ENCODE peak calls at places on chromosome 10, in eight cellular contexts. Z is AG10803, H is GM12865, E is GM12878, T is fibroblast of the aortic adventitia, B is PC-9, N is brain microvascular endothelial cell, V is fibroblast of villous mesenchyme. W is an unnamed sample.

GRCh38 chr10:120456143-120456625 is 843 bp upstream of the PLPP4 start:
- DNase-seq in Z (no peak), H (no peak), E (no peak), T (no peak), B (no peak), N (no peak), V (no peak), W (no peak)

GRCh38 chr10:77844713-77845454 is 81.7 kb downstream of the DLG5 start:
- DNase-seq in Z (peak), H (no peak), E (no peak), T (peak), B (peak), N (peak), V (peak), W (peak)

GRCh38 chr10:84267503-84268126 is 22.8 kb downstream of the RGR start:
- DNase-seq in Z (peak), H (peak), E (no peak), T (peak), B (peak), N (peak), V (peak), W (peak)

GRCh38 chr10:13272164-13272571 is 27.7 kb downstream of the PHYH start:
- DNase-seq in Z (peak), H (peak), E (no peak), T (peak), B (no peak), N (no peak), V (peak), W (peak)

GRCh38 chr10:77230194-77230593 is 407.4 kb downstream of the KCNMA1 start:
- DNase-seq in Z (peak), H (no peak), E (no peak), T (peak), B (no peak), N (no peak), V (no peak), W (peak)

GRCh38 chr10:30747633-30748032 is 118.1 kb upstream of the LYZL2 start:
- DNase-seq in Z (peak), H (peak), E (peak), T (peak), B (no peak), N (peak), V (peak), W (no peak)

GRCh38 chr10:29627201-29628105 is 7.3 kb downstream of the SVIL start:
- DNase-seq in Z (peak), H (no peak), E (no peak), T (peak), B (no peak), N (peak), V (peak), W (peak)

GRCh38 chr10:73873843-73874215 is 526 bp downstream of the CAMK2G start:
- DNase-seq in Z (no peak), H (peak), E (no peak), T (no peak), B (no peak), N (no peak), V (no peak), W (no peak)

GRCh38 chr10:11153766-11154165 is 136.1 kb downstream of the CELF2 start:
- DNase-seq in Z (no peak), H (no peak), E (no peak), T (no peak), B (no peak), N (no peak), V (no peak), W (no peak)

GRCh38 chr10:113960617-113961260 is 82.9 kb upstream of the ADRB1 start:
- DNase-seq in Z (no peak), H (peak), E (no peak), T (no peak), B (peak), N (no peak), V (no peak), W (no peak)

GRCh38 chr10:60666221-60666620 is 112.1 kb upstream of the CDK1 start:
- DNase-seq in Z (peak), H (no peak), E (no peak), T (peak), B (no peak), N (no peak), V (peak), W (peak)

GRCh38 chr10:91313-91712 is 42.2 kb upstream of the TUBB8 start:
- DNase-seq in Z (no peak), H (no peak), E (no peak), T (no peak), B (no peak), N (no peak), V (no peak), W (no peak)

GRCh38 chr10:48468130-48468790 is 136.6 kb downstream of the ARHGAP22 start:
- DNase-seq in Z (no peak), H (no peak), E (no peak), T (no peak), B (no peak), N (no peak), V (no peak), W (no peak)

GRCh38 chr10:35728341-35728740 is 86.2 kb upstream of the FZD8 start:
- DNase-seq in Z (no peak), H (no peak), E (no peak), T (no peak), B (no peak), N (no peak), V (no peak), W (no peak)

GRCh38 chr10:59557642-59558041 is 152.0 kb downstream of the SLC16A9 start:
- DNase-seq in Z (no peak), H (no peak), E (no peak), T (no peak), B (no peak), N (no peak), V (no peak), W (peak)

GRCh38 chr10:18136056-18136916 is 3.9 kb upstream of the CACNB2 start:
- DNase-seq in Z (peak), H (no peak), E (no peak), T (no peak), B (no peak), N (no peak), V (no peak), W (no peak)

GRCh38 chr10:10792681-10793080 is 225.0 kb upstream of the CELF2 start:
- DNase-seq in Z (peak), H (no peak), E (no peak), T (peak), B (peak), N (peak), V (peak), W (peak)

GRCh38 chr10:83274088-83274487 is 865.2 kb upstream of the GHITM start:
- DNase-seq in Z (peak), H (no peak), E (no peak), T (no peak), B (no peak), N (no peak), V (no peak), W (no peak)

GRCh38 chr10:7519351-7519750 is 108.5 kb upstream of the SFMBT2 start:
- DNase-seq in Z (no peak), H (no peak), E (no peak), T (no peak), B (no peak), N (no peak), V (no peak), W (no peak)

GRCh38 chr10:113520606-113521481 is 32.0 kb upstream of the HABP2 start:
- DNase-seq in Z (peak), H (peak), E (no peak), T (peak), B (peak), N (peak), V (peak), W (peak)

GRCh38 chr10:121753726-121754476 is 155.7 kb upstream of the FGFR2 start:
- DNase-seq in Z (peak), H (peak), E (peak), T (peak), B (no peak), N (peak), V (peak), W (peak)

GRCh38 chr10:77590344-77591237 is 47.0 kb downstream of the KCNMA1 start:
- DNase-seq in Z (no peak), H (no peak), E (no peak), T (no peak), B (no peak), N (no peak), V (no peak), W (no peak)

GRCh38 chr10:3848005-3848767 is 63.2 kb upstream of the KLF6 start:
- DNase-seq in Z (peak), H (no peak), E (no peak), T (peak), B (no peak), N (no peak), V (no peak), W (peak)
- H3K4me3 ChIP-seq in Z (no peak), H (no peak), E (no peak), T (no peak), B (no peak), N (no peak), V (no peak), W (no peak)

DNA sequence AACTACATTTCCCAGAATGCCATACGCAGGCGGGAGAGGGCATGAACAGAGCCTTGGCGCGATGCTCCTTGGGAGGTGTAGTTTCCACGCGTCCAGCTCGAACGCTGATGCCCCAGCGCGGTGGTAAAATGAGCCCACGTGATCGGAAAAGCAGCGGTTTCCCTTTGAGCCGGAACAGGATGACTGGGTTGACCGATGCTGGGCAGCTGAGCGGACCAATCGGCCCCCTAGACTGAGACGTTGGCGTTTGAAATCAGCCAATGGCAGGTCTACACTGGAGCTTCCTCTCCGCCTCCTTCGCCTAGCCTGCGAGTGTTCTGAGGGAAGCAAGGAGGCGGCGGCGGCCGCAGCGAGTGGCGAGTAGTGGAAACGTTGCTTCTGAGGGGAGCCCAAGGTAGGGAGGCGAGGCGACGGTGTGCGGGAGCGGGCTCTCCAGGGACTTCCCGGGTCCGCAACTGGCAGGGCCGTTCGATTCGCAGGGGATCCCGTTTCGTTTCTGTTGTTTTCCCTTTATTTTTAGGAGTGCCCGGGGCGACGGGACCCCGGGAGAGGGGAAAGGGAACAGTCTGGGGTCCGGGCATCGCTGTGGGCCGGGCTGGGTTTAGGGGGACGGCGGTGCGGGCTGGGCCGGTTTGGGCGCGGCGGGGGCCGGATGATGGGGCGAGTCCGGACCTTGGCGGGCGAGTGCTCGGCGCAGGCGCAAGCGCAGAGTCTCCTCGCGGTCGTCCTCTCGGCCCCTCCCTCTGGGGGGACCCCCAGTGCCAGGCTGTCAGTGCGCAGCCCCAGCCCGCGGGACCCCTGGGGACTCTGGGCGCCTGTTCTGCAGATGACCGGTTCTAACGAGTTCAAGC is at the start of gene BUB3:
- DNase-seq in Z (peak), H (peak), E (peak), T (peak), B (peak), N (peak), V (peak), W (peak)
- TF ChIP-seq CTCF in Z (peak), H (no peak), E (no peak), T (peak), B (no peak), N (peak), V (peak), W (peak)

DNA sequence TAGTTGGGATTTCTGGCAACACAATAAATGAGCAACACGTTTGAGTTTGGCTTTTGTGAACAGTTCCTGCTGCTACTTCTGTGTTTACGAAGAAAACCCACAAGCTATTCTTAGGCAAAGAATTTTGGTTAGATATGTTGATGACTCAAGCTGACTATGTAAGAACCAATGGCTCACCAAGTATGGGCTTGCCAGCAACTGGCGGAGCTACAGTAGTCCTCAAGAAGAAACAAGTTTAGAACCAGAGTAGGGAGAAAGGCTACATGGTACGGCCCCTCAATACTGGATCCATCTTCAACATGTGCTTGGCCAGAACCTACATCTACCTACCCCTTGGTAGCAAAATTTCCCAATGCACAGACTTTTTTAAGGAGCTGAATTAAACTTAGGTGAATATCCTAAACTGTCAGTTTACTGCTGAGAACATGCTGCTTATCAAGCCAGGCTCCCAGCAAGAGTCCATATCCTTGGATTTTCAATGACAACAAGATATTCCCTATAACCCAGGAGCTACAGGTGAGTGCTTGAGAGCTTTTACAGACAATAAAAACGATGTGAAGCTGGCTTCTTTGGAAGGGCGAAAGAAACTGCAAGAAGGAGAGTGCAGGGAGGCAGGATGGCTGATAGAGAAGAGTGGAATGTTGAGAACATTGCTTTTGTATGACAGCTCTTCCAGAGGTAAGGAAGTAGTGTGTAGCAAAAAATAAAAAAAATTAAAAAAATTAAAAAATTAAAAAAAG is 74.3 kb upstream of the ASAH2 start:
- DNase-seq in Z (peak), H (peak), E (no peak), T (peak), B (peak), N (peak), V (peak), W (peak)
- H3K4me3 ChIP-seq in Z (peak), H (no peak), E (no peak), T (peak), B (no peak), N (no peak), V (no peak), W (no peak)

DNA sequence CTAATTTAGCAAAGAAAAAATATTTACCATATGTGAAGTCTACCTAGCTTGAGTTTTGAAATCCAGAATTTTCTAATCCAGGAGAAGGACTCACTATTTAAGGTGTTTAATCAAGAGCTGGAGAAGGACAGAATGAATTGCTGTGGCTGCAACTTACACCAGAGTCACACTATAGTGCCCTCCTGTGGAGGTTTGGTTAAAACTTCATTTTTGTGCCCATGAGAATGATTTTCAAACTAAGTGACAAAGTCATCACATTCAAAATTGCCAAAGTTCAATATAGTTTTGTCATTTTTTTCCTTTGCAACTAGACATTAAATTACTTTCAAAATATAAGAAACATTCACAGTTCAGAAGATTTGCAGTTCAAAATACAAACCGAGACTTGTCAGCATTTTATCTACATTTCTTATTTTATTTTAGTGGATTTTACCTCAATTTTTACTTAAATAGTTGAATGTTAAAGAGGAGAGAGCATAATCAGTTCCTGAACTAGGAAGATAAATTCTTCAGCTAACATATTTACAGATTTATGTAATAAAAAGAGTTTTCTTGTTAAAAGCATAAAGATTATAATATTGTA is 70.7 kb downstream of the CABCOCO1 start:
- DNase-seq in Z (peak), H (peak), E (no peak), T (peak), B (peak), N (peak), V (peak), W (peak)
- TF ChIP-seq CTCF in Z (peak), H (peak), E (peak), T (peak), B (peak), N (peak), V (peak), W (peak)

GRCh38 chr10:79610601-79611191 is at the start of gene SFTPA1:
- DNase-seq in Z (no peak), H (no peak), E (no peak), T (no peak), B (no peak), N (no peak), V (no peak), W (no peak)
- H3K4me3 ChIP-seq in Z (no peak), H (no peak), E (no peak), T (no peak), B (no peak), N (no peak), V (no peak), W (no peak)

GRCh38 chr10:22071332-22071731 is 67.8 kb upstream of the DNAJC1 start:
- DNase-seq in Z (no peak), H (no peak), E (no peak), T (no peak), B (no peak), N (no peak), V (no peak), W (no peak)
- TF ChIP-seq CTCF in Z (no peak), H (no peak), E (no peak), T (no peak), B (no peak), N (no peak), V (no peak), W (no peak)

GRCh38 chr10:71257292-71257997 is 45.1 kb downstream of the UNC5B start:
- DNase-seq in Z (no peak), H (no peak), E (no peak), T (no peak), B (no peak), N (no peak), V (no peak), W (no peak)
- H3K4me3 ChIP-seq in Z (no peak), H (no peak), E (no peak), T (no peak), B (no peak), N (no peak), V (no peak), W (no peak)

DNA sequence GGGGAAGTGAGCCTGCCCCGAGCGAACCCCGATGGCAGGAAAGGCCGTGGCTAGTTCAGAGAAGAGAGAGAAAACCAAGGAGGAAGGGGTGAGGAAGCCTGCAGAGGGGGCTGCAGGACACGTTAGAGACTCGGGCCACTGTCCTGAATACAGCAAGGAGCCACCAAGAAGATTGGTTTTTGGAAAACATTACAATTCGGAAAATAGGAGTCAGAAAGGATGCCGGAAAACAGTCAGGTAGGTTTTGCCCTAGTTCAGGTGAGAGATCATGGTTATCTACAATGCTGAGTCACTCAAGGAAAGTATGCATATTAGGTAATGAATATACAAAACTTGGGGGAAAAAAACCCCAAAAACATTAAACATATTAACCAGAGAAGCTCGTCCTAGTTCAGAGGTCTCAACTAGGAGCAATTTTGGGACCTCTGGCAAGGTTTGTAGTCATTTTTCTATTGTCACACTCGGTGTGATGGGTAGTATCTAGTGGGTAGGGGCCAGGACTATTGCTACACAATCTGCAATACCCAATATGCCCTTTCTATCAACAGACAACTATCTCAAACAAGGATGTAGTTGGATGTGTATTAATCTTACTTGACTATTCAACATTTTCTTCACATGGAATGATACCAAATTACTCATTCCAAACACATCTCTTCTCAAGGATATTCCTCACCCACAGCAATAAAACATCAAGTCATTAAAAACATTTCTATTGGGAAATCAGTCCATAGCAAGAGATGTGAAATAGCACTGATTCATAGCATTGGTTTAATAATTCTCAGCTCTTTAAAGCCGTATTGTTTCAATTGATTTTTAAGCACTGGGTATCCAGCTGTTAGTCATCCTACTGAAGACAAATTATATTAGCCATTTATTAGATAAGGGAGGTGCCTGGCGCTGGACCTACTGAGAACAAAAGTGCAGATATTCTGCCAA is 74.4 kb upstream of the RSU1 start:
- DNase-seq in Z (peak), H (peak), E (no peak), T (peak), B (peak), N (peak), V (peak), W (peak)
- TF ChIP-seq CTCF in Z (peak), H (no peak), E (peak), T (peak), B (peak), N (peak), V (peak), W (peak)

GRCh38 chr10:5887641-5888040 is 2.1 kb downstream of the ANKRD16 start:
- DNase-seq in Z (no peak), H (no peak), E (no peak), T (no peak), B (no peak), N (no peak), V (no peak), W (no peak)
- H3K4me3 ChIP-seq in Z (peak), H (no peak), E (peak), T (no peak), B (no peak), N (no peak), V (no peak), W (no peak)

GRCh38 chr10:117656385-117657367 is 114.1 kb downstream of the EMX2 start:
- DNase-seq in Z (no peak), H (peak), E (peak), T (no peak), B (no peak), N (no peak), V (no peak), W (no peak)
- TF ChIP-seq CTCF in Z (no peak), H (peak), E (no peak), T (no peak), B (no peak), N (no peak), V (no peak), W (no peak)